ENCODE peak calls at places on chromosome 5, in nine cellular contexts. O is fibroblast of lung; P is NCI-H345; R is colonic mucosa; M is stimulated activated CD4-positive, alpha-beta T cell treated with anti-CD3 and anti-CD28 coated beads, Interleukin-12 subunit alpha, Interleukin-12 subunit beta, amount 100 ng/mL, for 4 hours; W is GM13977; G is T-helper 2 cell; J is progenitor cell of endocrine pancreas; X is activated T-helper 2 cell treated with anti-CD3 and anti-CD28 coated beads, Interferon-gamma antibody, Interleukin-2, Interleukin-4, amounts not matched to agents 10 μg/mL and 5 μg/mL and 100 μg/mL, durations not matched to agents 14 hours and 24 hours and 36 hours. N is an unnamed sample.

GRCh38 chr5:18967637-18968036 is 1020.4 kb downstream of the CDH18 start:
- DNase-seq in O (no peak), P (no peak), R (no peak), M (no peak), W (no peak), G (no peak), J (no peak), X (no peak), N (no peak)

GRCh38 chr5:39138892-39139291 is 64.7 kb upstream of the RICTOR start:
- DNase-seq in O (peak), P (no peak), R (no peak), M (no peak), W (no peak), G (no peak), J (no peak), X (no peak), N (no peak)

GRCh38 chr5:53425598-53426516 is 54.6 kb upstream of the FST start:
- DNase-seq in O (no peak), P (peak), R (peak), M (no peak), W (no peak), G (no peak), J (no peak), X (no peak), N (peak)

GRCh38 chr5:29498860-29499259 is 1694.6 kb upstream of the CDH6 start:
- DNase-seq in O (no peak), P (no peak), R (no peak), M (no peak), W (no peak), G (no peak), J (no peak), X (no peak), N (no peak)

GRCh38 chr5:176545737-176546509 is 3.2 kb upstream of the CDHR2 start:
- DNase-seq in O (no peak), P (no peak), R (peak), M (no peak), W (no peak), G (no peak), J (no peak), X (no peak), N (no peak)

GRCh38 chr5:95866431-95867063 is 44.0 kb upstream of the GLRX start:
- DNase-seq in O (peak), P (no peak), R (no peak), M (no peak), W (no peak), G (no peak), J (no peak), X (no peak), N (no peak)

GRCh38 chr5:81081461-81081835 is 121.3 kb downstream of the RASGRF2 start:
- DNase-seq in O (no peak), P (no peak), R (no peak), M (no peak), W (no peak), G (no peak), J (no peak), X (no peak), N (no peak)

GRCh38 chr5:143026380-143026779 is 256.2 kb downstream of the ARHGAP26 start:
- DNase-seq in O (no peak), P (peak), R (no peak), M (no peak), W (no peak), G (no peak), J (no peak), X (no peak), N (no peak)

GRCh38 chr5:72163349-72163983 is 56.2 kb downstream of the MAP1B start:
- DNase-seq in O (no peak), P (no peak), R (no peak), M (no peak), W (no peak), G (no peak), J (no peak), X (no peak), N (no peak)

GRCh38 chr5:80193421-80193820 is 62.4 kb downstream of the SERINC5 start:
- DNase-seq in O (no peak), P (peak), R (no peak), M (no peak), W (no peak), G (no peak), J (no peak), X (no peak), N (no peak)

GRCh38 chr5:98111686-98112085 is 661.8 kb upstream of the RGMB start:
- DNase-seq in O (no peak), P (no peak), R (no peak), M (no peak), W (no peak), G (no peak), J (no peak), X (no peak), N (no peak)

GRCh38 chr5:6719896-6720560 is 6.8 kb downstream of the TENT4A start:
- DNase-seq in O (no peak), P (no peak), R (peak), M (no peak), W (no peak), G (no peak), J (no peak), X (no peak), N (no peak)

GRCh38 chr5:28580616-28581015 is 1542.2 kb upstream of the CDH9 start:
- DNase-seq in O (peak), P (no peak), R (no peak), M (no peak), W (no peak), G (no peak), J (no peak), X (no peak), N (no peak)

GRCh38 chr5:110865400-110866094 is 126.7 kb downstream of the SLC25A46 start:
- DNase-seq in O (no peak), P (no peak), R (no peak), M (no peak), W (peak), G (no peak), J (peak), X (no peak), N (peak)

GRCh38 chr5:126858441-126858840 is 81.5 kb downstream of the LMNB1 start:
- DNase-seq in O (no peak), P (no peak), R (no peak), M (no peak), W (no peak), G (no peak), J (no peak), X (no peak), N (no peak)

GRCh38 chr5:113067635-113068344 is 91.2 kb downstream of the DCP2 start:
- DNase-seq in O (peak), P (no peak), R (no peak), M (no peak), W (no peak), G (no peak), J (no peak), X (no peak), N (no peak)

GRCh38 chr5:169290895-169291294 is 10.0 kb downstream of the SLIT3 start:
- DNase-seq in O (no peak), P (no peak), R (no peak), M (no peak), W (no peak), G (no peak), J (no peak), X (no peak), N (no peak)

GRCh38 chr5:139019880-139020279 is 144.7 kb upstream of the LRRTM2 start:
- DNase-seq in O (no peak), P (no peak), R (no peak), M (no peak), W (no peak), G (no peak), J (no peak), X (no peak), N (no peak)

GRCh38 chr5:159415301-159415937 is 85.1 kb upstream of the IL12B start:
- DNase-seq in O (no peak), P (no peak), R (no peak), M (no peak), W (no peak), G (no peak), J (no peak), X (no peak), N (no peak)

GRCh38 chr5:94241288-94241651 is 377.1 kb downstream of the KIAA0825 start:
- DNase-seq in O (no peak), P (no peak), R (no peak), M (no peak), W (no peak), G (no peak), J (no peak), X (no peak), N (no peak)

GRCh38 chr5:75536147-75536546 is 24.5 kb downstream of the POLK start:
- DNase-seq in O (no peak), P (no peak), R (no peak), M (no peak), W (no peak), G (no peak), J (no peak), X (no peak), N (no peak)

GRCh38 chr5:6578676-6579343 is 54.0 kb downstream of the NSUN2 start:
- DNase-seq in O (no peak), P (no peak), R (no peak), M (no peak), W (no peak), G (no peak), J (no peak), X (no peak), N (no peak)

GRCh38 chr5:122586351-122586750 is 188.5 kb upstream of the SNX2 start:
- DNase-seq in O (peak), P (no peak), R (no peak), M (no peak), W (no peak), G (no peak), J (no peak), X (no peak), N (no peak)

GRCh38 chr5:135249658-135250057 is 149.4 kb downstream of the MACROH2A1 start:
- DNase-seq in O (no peak), P (no peak), R (peak), M (no peak), W (no peak), G (no peak), J (no peak), X (no peak), N (no peak)

GRCh38 chr5:95835682-95836405 is 13.3 kb upstream of the GLRX start:
- DNase-seq in O (no peak), P (no peak), R (no peak), M (no peak), W (no peak), G (no peak), J (no peak), X (no peak), N (no peak)

GRCh38 chr5:142960309-142960696 is 190.1 kb downstream of the ARHGAP26 start:
- DNase-seq in O (peak), P (no peak), R (no peak), M (no peak), W (no peak), G (no peak), J (no peak), X (no peak), N (no peak)

GRCh38 chr5:15737036-15737821 is 237.2 kb downstream of the FBXL7 start:
- DNase-seq in O (peak), P (no peak), R (no peak), M (no peak), W (no peak), G (no peak), J (no peak), X (no peak), N (no peak)

GRCh38 chr5:14486486-14486885 is 95.1 kb upstream of the OTULINL start:
- DNase-seq in O (no peak), P (no peak), R (no peak), M (no peak), W (no peak), G (no peak), J (no peak), X (no peak), N (no peak)

N was measured in GM12865.